ENCODE peak calls at places on chromosome 16, in seven cellular contexts. One of them, this sample, is unnamed.

GRCh38 chr16:77945126-77945525 is 77.2 kb upstream of the CLEC3A start:
- DNase-seq in adipocyte: no peak
- DNase-seq in BJ: no peak
- DNase-seq in PC-9: no peak
- DNase-seq in H7: no peak
- DNase-seq in ovary: no peak
- DNase-seq in SK-N-SH: no peak
- DNase-seq in this sample: no peak

GRCh38 chr16:19284207-19284606 is 1.3 kb upstream of the CLEC19A start:
- DNase-seq in PC-9: peak; percentile 95
- DNase-seq in SK-N-SH: no peak
- DNase-seq in adipocyte: peak; percentile 4
- DNase-seq in H7: no peak
- DNase-seq in ovary: no peak
- DNase-seq in BJ: no peak
- DNase-seq in this sample: no peak

GRCh38 chr16:65015577-65015976 is 106.3 kb downstream of the CDH11 start:
- DNase-seq in BJ: no peak
- DNase-seq in H7: no peak
- DNase-seq in SK-N-SH: no peak
- DNase-seq in ovary: no peak
- DNase-seq in adipocyte: no peak
- DNase-seq in PC-9: no peak
- DNase-seq in this sample: no peak

GRCh38 chr16:70665113-70665694 is 18.8 kb downstream of the IL34 start:
- DNase-seq in adipocyte: no peak
- DNase-seq in SK-N-SH: peak; percentile 22
- DNase-seq in ovary: no peak
- DNase-seq in BJ: no peak
- DNase-seq in PC-9: no peak
- DNase-seq in H7: peak; percentile 52
- DNase-seq in this sample: peak; percentile 9

GRCh38 chr16:75195811-75196790 is 10.9 kb downstream of the CTRB2 start:
- DNase-seq in H7: no peak
- DNase-seq in adipocyte: no peak
- DNase-seq in PC-9: no peak
- DNase-seq in SK-N-SH: no peak
- DNase-seq in ovary: no peak
- DNase-seq in BJ: no peak
- DNase-seq in this sample: peak; percentile 9

GRCh38 chr16:19883296-19883951 is 1.2 kb downstream of the GPRC5B start:
- DNase-seq in H7: peak; percentile 73
- DNase-seq in BJ: no peak
- DNase-seq in adipocyte: no peak
- DNase-seq in PC-9: no peak
- DNase-seq in SK-N-SH: peak; percentile 60
- DNase-seq in ovary: peak; percentile 66
- DNase-seq in this sample: no peak

GRCh38 chr16:22253272-22253671 is 43.9 kb upstream of the POLR3E start:
- DNase-seq in BJ: no peak
- DNase-seq in SK-N-SH: no peak
- DNase-seq in PC-9: no peak
- DNase-seq in ovary: no peak
- DNase-seq in adipocyte: no peak
- DNase-seq in H7: no peak
- DNase-seq in this sample: no peak

GRCh38 chr16:65909310-65910050 is 457.0 kb upstream of the CDH5 start:
- DNase-seq in SK-N-SH: no peak
- DNase-seq in ovary: no peak
- DNase-seq in BJ: no peak
- DNase-seq in H7: no peak
- DNase-seq in PC-9: no peak
- DNase-seq in adipocyte: no peak
- DNase-seq in this sample: no peak

GRCh38 chr16:11916524-11917285 is 949 bp upstream of the GSPT1 start:
- DNase-seq in PC-9: peak; percentile 98
- DNase-seq in ovary: no peak
- DNase-seq in H7: peak; percentile 29
- DNase-seq in BJ: no peak
- DNase-seq in SK-N-SH: no peak
- DNase-seq in adipocyte: peak; percentile 60
- DNase-seq in this sample: no peak

GRCh38 chr16:60432472-60432871 is 1603.8 kb downstream of the CDH8 start:
- DNase-seq in H7: no peak
- DNase-seq in ovary: no peak
- DNase-seq in adipocyte: no peak
- DNase-seq in SK-N-SH: no peak
- DNase-seq in PC-9: no peak
- DNase-seq in BJ: no peak
- DNase-seq in this sample: no peak

GRCh38 chr16:27639588-27640276 is 89.8 kb downstream of the KATNIP start:
- DNase-seq in PC-9: no peak
- DNase-seq in BJ: no peak
- DNase-seq in SK-N-SH: peak; percentile 83
- DNase-seq in ovary: no peak
- DNase-seq in adipocyte: peak; percentile 65
- DNase-seq in H7: peak; percentile 84
- DNase-seq in this sample: peak; percentile 74

GRCh38 chr16:55701442-55702319 is 45.9 kb downstream of the SLC6A2 start:
- DNase-seq in H7: peak; percentile 69
- DNase-seq in BJ: no peak
- DNase-seq in PC-9: peak; percentile 50
- DNase-seq in adipocyte: peak; percentile 63
- DNase-seq in ovary: peak; percentile 48
- DNase-seq in SK-N-SH: peak; percentile 65
- DNase-seq in this sample: peak; percentile 81

GRCh38 chr16:26505501-26505900 is 561.2 kb upstream of the C16orf82 start:
- DNase-seq in ovary: no peak
- DNase-seq in BJ: no peak
- DNase-seq in SK-N-SH: no peak
- DNase-seq in H7: peak; percentile 9
- DNase-seq in adipocyte: no peak
- DNase-seq in PC-9: no peak
- DNase-seq in this sample: no peak

GRCh38 chr16:64459821-64460220 is 662.0 kb downstream of the CDH11 start:
- DNase-seq in H7: no peak
- DNase-seq in ovary: no peak
- DNase-seq in PC-9: no peak
- DNase-seq in BJ: no peak
- DNase-seq in SK-N-SH: no peak
- DNase-seq in adipocyte: peak; percentile 50
- DNase-seq in this sample: no peak

GRCh38 chr16:10879681-10880589 is 2.9 kb downstream of the CIITA start:
- DNase-seq in BJ: no peak
- DNase-seq in ovary: no peak
- DNase-seq in adipocyte: no peak
- DNase-seq in H7: peak; percentile 36
- DNase-seq in SK-N-SH: no peak
- DNase-seq in PC-9: no peak
- DNase-seq in this sample: no peak

DNA sequence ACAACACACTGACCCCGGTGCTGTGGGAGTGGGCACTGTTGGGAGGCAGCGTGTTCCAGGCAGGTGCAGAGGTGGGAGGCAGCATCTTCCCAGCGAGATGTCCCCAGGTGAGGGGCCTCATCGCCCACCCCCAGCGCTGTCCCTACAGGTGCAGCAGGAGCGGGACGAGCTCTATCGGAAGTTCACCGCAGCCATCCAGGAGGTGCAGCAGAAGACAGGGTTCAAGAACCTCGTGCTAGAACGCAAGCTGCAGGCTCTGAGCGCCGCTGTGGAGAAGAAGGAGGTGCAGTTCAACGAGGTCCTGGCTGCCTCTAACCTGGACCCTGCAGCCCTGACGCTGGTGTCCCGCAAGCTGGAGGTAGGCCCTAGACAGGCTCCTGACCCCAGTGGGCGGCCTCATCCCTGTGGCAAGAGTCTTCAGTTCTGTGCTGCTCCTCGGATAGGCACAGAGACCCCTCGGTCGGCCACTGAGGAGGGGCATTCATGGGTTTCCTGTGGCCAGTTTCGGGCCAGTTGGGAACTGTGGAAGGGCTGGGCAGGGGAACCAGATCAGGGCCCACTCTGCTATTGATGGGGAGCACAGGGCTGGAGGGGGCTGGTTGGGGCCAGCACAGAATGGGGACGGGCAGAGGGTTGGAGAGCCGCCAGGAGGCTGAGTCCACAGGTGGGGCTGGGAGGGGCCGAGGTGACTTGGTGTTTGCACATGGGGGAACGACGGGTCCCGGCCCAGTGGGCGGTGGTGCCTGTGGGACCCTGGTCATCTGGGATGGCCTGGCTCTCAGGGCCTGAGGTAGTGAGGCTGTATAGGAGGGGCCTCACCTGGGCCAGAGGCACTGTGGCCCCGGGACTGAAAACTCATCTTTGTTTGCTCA is 21.1 kb upstream of the DBNDD1 start:
- DNase-seq in adipocyte: no peak
- DNase-seq in BJ: no peak
- DNase-seq in H7: peak; percentile 47
- DNase-seq in PC-9: no peak
- DNase-seq in SK-N-SH: no peak
- DNase-seq in ovary: no peak
- DNase-seq in this sample: no peak
- H3K36me3 ChIP-seq in adipocyte: peaks cover 52% of the 10 kb centered on the region
- H3K36me3 ChIP-seq in BJ: peaks cover 42% of the 10 kb centered on the region
- H3K36me3 ChIP-seq in H7: peaks cover 11% of the 10 kb centered on the region
- H3K36me3 ChIP-seq in PC-9: peaks cover 4% of the 10 kb centered on the region
- H3K36me3 ChIP-seq in SK-N-SH: peaks cover 11% of the 10 kb centered on the region
- H3K36me3 ChIP-seq in ovary: no peaks in the 10 kb centered on the region
- H3K36me3 ChIP-seq in this sample: no peaks in the 10 kb centered on the region

DNA sequence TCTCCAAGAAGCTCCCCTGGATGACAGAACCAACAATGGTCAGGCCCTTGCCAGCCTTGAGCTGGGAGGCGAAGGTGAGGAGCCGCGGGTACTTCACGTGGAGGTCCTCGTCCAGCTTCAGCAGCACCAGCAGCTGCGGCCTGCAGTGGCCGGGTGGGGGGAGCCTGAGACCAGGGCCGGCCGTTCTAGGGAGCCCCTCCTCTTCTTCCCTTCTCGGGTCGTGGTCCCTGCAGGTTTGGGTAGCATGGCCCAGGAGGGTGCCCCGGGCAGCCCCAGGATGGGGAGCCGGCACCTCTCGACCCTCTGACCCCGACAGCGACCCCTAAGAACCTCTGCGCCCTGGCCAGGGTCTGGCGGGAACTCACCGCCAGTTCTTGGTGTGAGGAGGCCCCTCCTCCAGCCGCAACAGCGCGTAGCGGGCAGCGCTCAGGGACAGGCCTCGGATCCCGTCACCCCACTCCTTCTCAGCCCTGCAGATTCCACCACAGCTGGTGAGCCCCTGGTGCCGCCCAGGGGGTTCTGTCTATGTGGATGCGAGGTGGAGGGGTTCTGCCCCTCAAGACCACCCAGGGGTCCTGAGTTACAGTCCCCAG is 3.1 kb upstream of the LCAT start:
- DNase-seq in BJ: no peak
- DNase-seq in SK-N-SH: no peak
- DNase-seq in ovary: peak; percentile 36
- DNase-seq in adipocyte: no peak
- DNase-seq in H7: no peak
- DNase-seq in PC-9: no peak
- DNase-seq in this sample: no peak
- H3K36me3 ChIP-seq in BJ: peaks cover 86% of the 10 kb centered on the region
- H3K36me3 ChIP-seq in SK-N-SH: peaks cover 4% of the 10 kb centered on the region
- H3K36me3 ChIP-seq in ovary: no peaks in the 10 kb centered on the region
- H3K36me3 ChIP-seq in adipocyte: peaks cover 90% of the 10 kb centered on the region
- H3K36me3 ChIP-seq in H7: peaks cover 49% of the 10 kb centered on the region
- H3K36me3 ChIP-seq in PC-9: no peaks in the 10 kb centered on the region
- H3K36me3 ChIP-seq in this sample: peaks cover 7% of the 10 kb centered on the region

GRCh38 chr16:84557504-84557903 is 53.0 kb upstream of the MEAK7 start:
- DNase-seq in adipocyte: no peak
- DNase-seq in BJ: no peak
- DNase-seq in PC-9: no peak
- DNase-seq in H7: peak; percentile 74
- DNase-seq in SK-N-SH: no peak
- DNase-seq in ovary: no peak
- DNase-seq in this sample: no peak
- H3K36me3 ChIP-seq in adipocyte: no peaks in the 10 kb centered on the region
- H3K36me3 ChIP-seq in BJ: peaks cover 4% of the 10 kb centered on the region
- H3K36me3 ChIP-seq in PC-9: no peaks in the 10 kb centered on the region
- H3K36me3 ChIP-seq in H7: no peaks in the 10 kb centered on the region
- H3K36me3 ChIP-seq in SK-N-SH: no peaks in the 10 kb centered on the region
- H3K36me3 ChIP-seq in ovary: no peaks in the 10 kb centered on the region
- H3K36me3 ChIP-seq in this sample: no peaks in the 10 kb centered on the region

GRCh38 chr16:68149596-68149995 is 64.4 kb downstream of the NFATC3 start:
- DNase-seq in PC-9: no peak
- DNase-seq in H7: no peak
- DNase-seq in SK-N-SH: no peak
- DNase-seq in BJ: no peak
- DNase-seq in adipocyte: no peak
- DNase-seq in ovary: no peak
- DNase-seq in this sample: no peak
- H3K36me3 ChIP-seq in PC-9: no peaks in the 10 kb centered on the region
- H3K36me3 ChIP-seq in H7: no peaks in the 10 kb centered on the region
- H3K36me3 ChIP-seq in SK-N-SH: no peaks in the 10 kb centered on the region
- H3K36me3 ChIP-seq in BJ: no peaks in the 10 kb centered on the region
- H3K36me3 ChIP-seq in adipocyte: peaks cover 3% of the 10 kb centered on the region
- H3K36me3 ChIP-seq in ovary: no peaks in the 10 kb centered on the region
- H3K36me3 ChIP-seq in this sample: peaks cover 8% of the 10 kb centered on the region

GRCh38 chr16:48354877-48355585 is 30.2 kb downstream of the SIAH1 start:
- DNase-seq in adipocyte: no peak
- DNase-seq in PC-9: no peak
- DNase-seq in BJ: no peak
- DNase-seq in H7: no peak
- DNase-seq in SK-N-SH: no peak
- DNase-seq in ovary: no peak
- DNase-seq in this sample: no peak
- H3K36me3 ChIP-seq in adipocyte: peaks cover 63% of the 10 kb centered on the region
- H3K36me3 ChIP-seq in PC-9: peaks cover 10% of the 10 kb centered on the region
- H3K36me3 ChIP-seq in BJ: peaks cover 7% of the 10 kb centered on the region
- H3K36me3 ChIP-seq in H7: peaks cover 8% of the 10 kb centered on the region
- H3K36me3 ChIP-seq in SK-N-SH: peaks cover 44% of the 10 kb centered on the region
- H3K36me3 ChIP-seq in ovary: no peaks in the 10 kb centered on the region
- H3K36me3 ChIP-seq in this sample: peaks cover 55% of the 10 kb centered on the region

DNA sequence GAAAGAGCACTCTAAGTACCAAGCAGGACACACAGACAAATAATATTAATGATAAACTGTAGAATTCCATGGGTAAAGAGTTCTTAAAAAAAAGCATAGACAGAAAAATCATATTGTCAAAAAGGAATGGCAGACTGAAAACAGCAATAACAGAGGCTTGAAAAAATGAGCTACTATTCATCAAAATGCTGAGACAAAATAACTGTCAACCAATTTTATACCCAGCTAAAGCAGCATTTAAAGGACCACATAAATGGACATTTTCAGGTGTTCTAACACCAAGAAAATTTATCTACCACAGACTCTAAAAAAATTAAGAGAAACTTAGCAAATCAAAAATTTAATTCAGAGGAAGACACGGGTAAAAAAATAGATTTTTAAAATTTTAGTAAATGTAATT is 119.1 kb downstream of the DYNLRB2 start:
- DNase-seq in adipocyte: no peak
- DNase-seq in PC-9: no peak
- DNase-seq in ovary: no peak
- DNase-seq in SK-N-SH: no peak
- DNase-seq in BJ: no peak
- DNase-seq in H7: no peak
- DNase-seq in this sample: no peak
- H3K36me3 ChIP-seq in adipocyte: no peaks in the 10 kb centered on the region
- H3K36me3 ChIP-seq in PC-9: no peaks in the 10 kb centered on the region
- H3K36me3 ChIP-seq in ovary: no peaks in the 10 kb centered on the region
- H3K36me3 ChIP-seq in SK-N-SH: no peaks in the 10 kb centered on the region
- H3K36me3 ChIP-seq in BJ: no peaks in the 10 kb centered on the region
- H3K36me3 ChIP-seq in H7: no peaks in the 10 kb centered on the region
- H3K36me3 ChIP-seq in this sample: no peaks in the 10 kb centered on the region